ENCODE peak calls at places on chromosomes 12 and 14, in seven cellular contexts. One of them, this sample, is unnamed.

GRCh38 chr12:72925716-72926115 is 653.5 kb downstream of the TRHDE start:
- DNase-seq in astrocyte of the spinal cord: no peak
- DNase-seq in lower leg skin: no peak
- DNase-seq in neural progenitor cell: no peak
- DNase-seq in BJ: no peak
- DNase-seq in A673: no peak
- DNase-seq in nephron progenitor cell: no peak
- DNase-seq in this sample: no peak

GRCh38 chr14:69360438-69361108 is 37.5 kb downstream of the ERH start:
- DNase-seq in astrocyte of the spinal cord: no peak
- DNase-seq in lower leg skin: no peak
- DNase-seq in neural progenitor cell: no peak
- DNase-seq in BJ: no peak
- DNase-seq in A673: peak
- DNase-seq in nephron progenitor cell: no peak
- DNase-seq in this sample: no peak

GRCh38 chr14:32298346-32298745 is 30.8 kb upstream of the AKAP6 start:
- DNase-seq in astrocyte of the spinal cord: no peak
- DNase-seq in lower leg skin: no peak
- DNase-seq in neural progenitor cell: no peak
- DNase-seq in BJ: no peak
- DNase-seq in A673: no peak
- DNase-seq in nephron progenitor cell: no peak
- DNase-seq in this sample: no peak

GRCh38 chr14:49641697-49642129 is 6.7 kb upstream of the DNAAF2 start:
- DNase-seq in astrocyte of the spinal cord: peak
- DNase-seq in lower leg skin: no peak
- DNase-seq in neural progenitor cell: no peak
- DNase-seq in BJ: no peak
- DNase-seq in A673: no peak
- DNase-seq in nephron progenitor cell: no peak
- DNase-seq in this sample: no peak

GRCh38 chr14:104689620-104690265 is 325 bp downstream of the INF2 start:
- DNase-seq in astrocyte of the spinal cord: no peak
- DNase-seq in lower leg skin: no peak
- DNase-seq in neural progenitor cell: no peak
- DNase-seq in BJ: no peak
- DNase-seq in A673: no peak
- DNase-seq in nephron progenitor cell: peak
- DNase-seq in this sample: no peak

GRCh38 chr14:71714225-71714624 is 218.0 kb upstream of the RGS6 start:
- DNase-seq in astrocyte of the spinal cord: peak
- DNase-seq in lower leg skin: no peak
- DNase-seq in neural progenitor cell: no peak
- DNase-seq in BJ: peak
- DNase-seq in A673: peak
- DNase-seq in nephron progenitor cell: no peak
- DNase-seq in this sample: no peak

GRCh38 chr12:52221912-52222457 is 11.1 kb upstream of the KRT7 start:
- DNase-seq in astrocyte of the spinal cord: no peak
- DNase-seq in lower leg skin: peak
- DNase-seq in neural progenitor cell: peak
- DNase-seq in BJ: no peak
- DNase-seq in A673: peak
- DNase-seq in nephron progenitor cell: peak
- DNase-seq in this sample: peak

GRCh38 chr12:26135010-26135420 is 10.2 kb upstream of the BHLHE41 start:
- DNase-seq in astrocyte of the spinal cord: peak
- DNase-seq in lower leg skin: no peak
- DNase-seq in neural progenitor cell: no peak
- DNase-seq in BJ: no peak
- DNase-seq in A673: peak
- DNase-seq in nephron progenitor cell: no peak
- DNase-seq in this sample: peak

GRCh38 chr12:57241556-57242310 is 9.3 kb downstream of the STAC3 start:
- DNase-seq in astrocyte of the spinal cord: no peak
- DNase-seq in lower leg skin: no peak
- DNase-seq in neural progenitor cell: no peak
- DNase-seq in BJ: no peak
- DNase-seq in A673: no peak
- DNase-seq in nephron progenitor cell: no peak
- DNase-seq in this sample: no peak

GRCh38 chr14:65709576-65709975 is 297.0 kb downstream of the FUT8 start:
- DNase-seq in astrocyte of the spinal cord: no peak
- DNase-seq in lower leg skin: no peak
- DNase-seq in neural progenitor cell: no peak
- DNase-seq in BJ: no peak
- DNase-seq in A673: no peak
- DNase-seq in nephron progenitor cell: no peak
- DNase-seq in this sample: no peak

GRCh38 chr14:65131176-65131765 is 29.0 kb upstream of the MAX start:
- DNase-seq in astrocyte of the spinal cord: peak
- DNase-seq in lower leg skin: no peak
- DNase-seq in neural progenitor cell: no peak
- DNase-seq in BJ: peak
- DNase-seq in A673: no peak
- DNase-seq in nephron progenitor cell: no peak
- DNase-seq in this sample: peak

GRCh38 chr12:202081-202731 is 11.8 kb downstream of the SLC6A12 start:
- DNase-seq in astrocyte of the spinal cord: no peak
- DNase-seq in lower leg skin: no peak
- DNase-seq in neural progenitor cell: peak
- DNase-seq in BJ: no peak
- DNase-seq in A673: no peak
- DNase-seq in nephron progenitor cell: peak
- DNase-seq in this sample: no peak

GRCh38 chr12:8045952-8046944 is 13.7 kb downstream of the FOXJ2 start:
- DNase-seq in astrocyte of the spinal cord: peak
- DNase-seq in lower leg skin: peak
- DNase-seq in neural progenitor cell: peak
- DNase-seq in BJ: no peak
- DNase-seq in A673: peak
- DNase-seq in nephron progenitor cell: peak
- DNase-seq in this sample: peak

GRCh38 chr14:90388437-90388836 is 8.4 kb upstream of the CALM1 start:
- DNase-seq in astrocyte of the spinal cord: peak
- DNase-seq in lower leg skin: no peak
- DNase-seq in neural progenitor cell: peak
- DNase-seq in BJ: no peak
- DNase-seq in A673: peak
- DNase-seq in nephron progenitor cell: peak
- DNase-seq in this sample: no peak

GRCh38 chr14:75399819-75400678 is 27.8 kb upstream of the JDP2 start:
- DNase-seq in astrocyte of the spinal cord: peak
- DNase-seq in lower leg skin: peak
- DNase-seq in neural progenitor cell: no peak
- DNase-seq in BJ: no peak
- DNase-seq in A673: peak
- DNase-seq in nephron progenitor cell: no peak
- DNase-seq in this sample: peak

GRCh38 chr12:67752226-67752732 is 103.7 kb downstream of the DYRK2 start:
- DNase-seq in astrocyte of the spinal cord: no peak
- DNase-seq in lower leg skin: no peak
- DNase-seq in neural progenitor cell: no peak
- DNase-seq in BJ: no peak
- DNase-seq in A673: no peak
- DNase-seq in nephron progenitor cell: no peak
- DNase-seq in this sample: no peak

GRCh38 chr14:68522510-68523325 is 270.1 kb downstream of the ZFP36L1 start:
- DNase-seq in astrocyte of the spinal cord: no peak
- DNase-seq in lower leg skin: no peak
- DNase-seq in neural progenitor cell: peak
- DNase-seq in BJ: no peak
- DNase-seq in A673: peak
- DNase-seq in nephron progenitor cell: no peak
- DNase-seq in this sample: no peak

GRCh38 chr14:93011650-93012317 is 88.8 kb downstream of the CHGA start:
- DNase-seq in astrocyte of the spinal cord: no peak
- DNase-seq in lower leg skin: no peak
- DNase-seq in neural progenitor cell: no peak
- DNase-seq in BJ: no peak
- DNase-seq in A673: no peak
- DNase-seq in nephron progenitor cell: no peak
- DNase-seq in this sample: no peak

GRCh38 chr12:716506-716905 is 35.9 kb upstream of the WNK1 start:
- DNase-seq in astrocyte of the spinal cord: no peak
- DNase-seq in lower leg skin: no peak
- DNase-seq in neural progenitor cell: no peak
- DNase-seq in BJ: no peak
- DNase-seq in A673: no peak
- DNase-seq in nephron progenitor cell: no peak
- DNase-seq in this sample: no peak

GRCh38 chr12:114248527-114248926 is 157.4 kb downstream of the TBX5 start:
- DNase-seq in astrocyte of the spinal cord: no peak
- DNase-seq in lower leg skin: no peak
- DNase-seq in neural progenitor cell: no peak
- DNase-seq in BJ: no peak
- DNase-seq in A673: no peak
- DNase-seq in nephron progenitor cell: no peak
- DNase-seq in this sample: no peak

GRCh38 chr12:54082402-54082892 is 28.8 kb downstream of the HOXC4 start:
- DNase-seq in astrocyte of the spinal cord: peak
- DNase-seq in lower leg skin: no peak
- DNase-seq in neural progenitor cell: peak
- DNase-seq in BJ: no peak
- DNase-seq in A673: peak
- DNase-seq in nephron progenitor cell: peak
- DNase-seq in this sample: peak

GRCh38 chr14:61475316-61475715 is 153.9 kb downstream of the PRKCH start:
- DNase-seq in astrocyte of the spinal cord: peak
- DNase-seq in lower leg skin: no peak
- DNase-seq in neural progenitor cell: peak
- DNase-seq in BJ: no peak
- DNase-seq in A673: peak
- DNase-seq in nephron progenitor cell: peak
- DNase-seq in this sample: peak

GRCh38 chr14:68808696-68809095 is 15.8 kb upstream of the ZFP36L1 start:
- DNase-seq in astrocyte of the spinal cord: no peak
- DNase-seq in lower leg skin: no peak
- DNase-seq in neural progenitor cell: no peak
- DNase-seq in BJ: no peak
- DNase-seq in A673: no peak
- DNase-seq in nephron progenitor cell: no peak
- DNase-seq in this sample: no peak

GRCh38 chr12:72285861-72286260 is 13.7 kb downstream of the TRHDE start:
- DNase-seq in astrocyte of the spinal cord: no peak
- DNase-seq in lower leg skin: no peak
- DNase-seq in neural progenitor cell: no peak
- DNase-seq in BJ: no peak
- DNase-seq in A673: no peak
- DNase-seq in nephron progenitor cell: no peak
- DNase-seq in this sample: no peak

GRCh38 chr14:68890173-68890931 is 88.8 kb downstream of the ACTN1 start:
- DNase-seq in astrocyte of the spinal cord: no peak
- DNase-seq in lower leg skin: no peak
- DNase-seq in neural progenitor cell: no peak
- DNase-seq in BJ: no peak
- DNase-seq in A673: no peak
- DNase-seq in nephron progenitor cell: no peak
- DNase-seq in this sample: no peak

GRCh38 chr14:56490379-56490778 is 89.2 kb upstream of the TMEM260 start:
- DNase-seq in astrocyte of the spinal cord: peak
- DNase-seq in lower leg skin: no peak
- DNase-seq in neural progenitor cell: peak
- DNase-seq in BJ: no peak
- DNase-seq in A673: peak
- DNase-seq in nephron progenitor cell: no peak
- DNase-seq in this sample: peak

GRCh38 chr14:89041245-89041585 is 216.8 kb downstream of the TTC8 start:
- DNase-seq in astrocyte of the spinal cord: no peak
- DNase-seq in lower leg skin: no peak
- DNase-seq in neural progenitor cell: no peak
- DNase-seq in BJ: no peak
- DNase-seq in A673: no peak
- DNase-seq in nephron progenitor cell: no peak
- DNase-seq in this sample: peak

GRCh38 chr14:65151329-65152010 is 49.2 kb upstream of the MAX start:
- DNase-seq in astrocyte of the spinal cord: no peak
- DNase-seq in lower leg skin: no peak
- DNase-seq in neural progenitor cell: no peak
- DNase-seq in BJ: no peak
- DNase-seq in A673: no peak
- DNase-seq in nephron progenitor cell: no peak
- DNase-seq in this sample: no peak

GRCh38 chr12:14769837-14770494 is 33.3 kb downstream of the WBP11 start:
- DNase-seq in astrocyte of the spinal cord: peak
- DNase-seq in lower leg skin: peak
- DNase-seq in neural progenitor cell: peak
- DNase-seq in BJ: no peak
- DNase-seq in A673: peak
- DNase-seq in nephron progenitor cell: peak
- DNase-seq in this sample: peak

GRCh38 chr14:105201156-105201927 is 20.2 kb upstream of the NUDT14 start:
- DNase-seq in astrocyte of the spinal cord: no peak
- DNase-seq in lower leg skin: no peak
- DNase-seq in neural progenitor cell: peak
- DNase-seq in BJ: no peak
- DNase-seq in A673: no peak
- DNase-seq in nephron progenitor cell: no peak
- DNase-seq in this sample: no peak

GRCh38 chr14:102772781-102773570 is 4.3 kb upstream of the TRAF3 start:
- DNase-seq in astrocyte of the spinal cord: no peak
- DNase-seq in lower leg skin: no peak
- DNase-seq in neural progenitor cell: peak
- DNase-seq in BJ: no peak
- DNase-seq in A673: no peak
- DNase-seq in nephron progenitor cell: no peak
- DNase-seq in this sample: peak
- TF ChIP-seq CTCF in astrocyte of the spinal cord: no peak
- TF ChIP-seq CTCF in lower leg skin: no peak
- TF ChIP-seq CTCF in neural progenitor cell: peak
- TF ChIP-seq CTCF in BJ: peak
- TF ChIP-seq CTCF in A673: peak
- TF ChIP-seq CTCF in nephron progenitor cell: peak
- TF ChIP-seq CTCF in this sample: no peak

GRCh38 chr14:22552001-22552826 is 36.8 kb downstream of the DAD1 start:
- DNase-seq in astrocyte of the spinal cord: no peak
- DNase-seq in lower leg skin: no peak
- DNase-seq in neural progenitor cell: no peak
- DNase-seq in BJ: no peak
- DNase-seq in A673: no peak
- DNase-seq in nephron progenitor cell: no peak
- DNase-seq in this sample: no peak
- TF ChIP-seq CTCF in astrocyte of the spinal cord: no peak
- TF ChIP-seq CTCF in lower leg skin: no peak
- TF ChIP-seq CTCF in neural progenitor cell: no peak
- TF ChIP-seq CTCF in BJ: no peak
- TF ChIP-seq CTCF in A673: no peak
- TF ChIP-seq CTCF in nephron progenitor cell: no peak
- TF ChIP-seq CTCF in this sample: no peak

GRCh38 chr14:95998656-95999055 is 40.5 kb upstream of the C14orf132 start:
- DNase-seq in astrocyte of the spinal cord: peak
- DNase-seq in lower leg skin: no peak
- DNase-seq in neural progenitor cell: no peak
- DNase-seq in BJ: peak
- DNase-seq in A673: peak
- DNase-seq in nephron progenitor cell: no peak
- DNase-seq in this sample: no peak
- TF ChIP-seq CTCF in astrocyte of the spinal cord: peak
- TF ChIP-seq CTCF in lower leg skin: no peak
- TF ChIP-seq CTCF in neural progenitor cell: peak
- TF ChIP-seq CTCF in BJ: peak
- TF ChIP-seq CTCF in A673: peak
- TF ChIP-seq CTCF in nephron progenitor cell: no peak
- TF ChIP-seq CTCF in this sample: no peak

GRCh38 chr12:106631150-106631549 is 48.3 kb downstream of the RFX4 start:
- DNase-seq in astrocyte of the spinal cord: no peak
- DNase-seq in lower leg skin: no peak
- DNase-seq in neural progenitor cell: no peak
- DNase-seq in BJ: no peak
- DNase-seq in A673: no peak
- DNase-seq in nephron progenitor cell: no peak
- DNase-seq in this sample: no peak
- TF ChIP-seq CTCF in astrocyte of the spinal cord: no peak
- TF ChIP-seq CTCF in lower leg skin: no peak
- TF ChIP-seq CTCF in neural progenitor cell: peak
- TF ChIP-seq CTCF in BJ: no peak
- TF ChIP-seq CTCF in A673: no peak
- TF ChIP-seq CTCF in nephron progenitor cell: no peak
- TF ChIP-seq CTCF in this sample: no peak